ENCODE peak calls at places on chromosome 13, in seven cellular contexts. G, A, C, L, N, S and B are unnamed samples.

GRCh38 chr13:27264648-27265047 is 6.0 kb upstream of the RASL11A start:
- DNase-seq in G (no peak), A (no peak), C (no peak), L (no peak), N (no peak), S (no peak), B (no peak)

GRCh38 chr13:89865331-89865833 is 1482.1 kb upstream of the MIR17HG start:
- DNase-seq in G (no peak), A (no peak), C (no peak), L (peak; percentile 1), N (no peak), S (no peak), B (no peak)

GRCh38 chr13:100230813-100231575 is 142.1 kb downstream of the PCCA start:
- DNase-seq in G (no peak), A (no peak), C (no peak), L (no peak), N (no peak), S (no peak), B (peak; percentile 48)

GRCh38 chr13:110426745-110427144 is 119.7 kb downstream of the COL4A2 start:
- DNase-seq in G (peak; percentile 27), A (no peak), C (no peak), L (no peak), N (no peak), S (no peak), B (no peak)

GRCh38 chr13:38180670-38181069 is 169.0 kb upstream of the UFM1 start:
- DNase-seq in G (no peak), A (no peak), C (no peak), L (no peak), N (no peak), S (no peak), B (no peak)

GRCh38 chr13:21344662-21345176 is 114.4 kb downstream of the ZDHHC20 start:
- DNase-seq in G (no peak), A (no peak), C (no peak), L (no peak), N (no peak), S (no peak), B (no peak)

GRCh38 chr13:110421061-110421460 is 114.0 kb downstream of the COL4A2 start:
- DNase-seq in G (no peak), A (no peak), C (no peak), L (peak; percentile 58), N (no peak), S (no peak), B (no peak)

GRCh38 chr13:110575322-110576069 is 14.0 kb upstream of the RAB20 start:
- DNase-seq in G (no peak), A (no peak), C (no peak), L (no peak), N (no peak), S (peak; percentile 34), B (peak; percentile 89)

GRCh38 chr13:111940892-111941291 is 126.1 kb upstream of the SOX1 start:
- DNase-seq in G (no peak), A (no peak), C (no peak), L (no peak), N (no peak), S (no peak), B (peak; percentile 31)

GRCh38 chr13:100330662-100331061 is 241.8 kb downstream of the PCCA start:
- DNase-seq in G (no peak), A (no peak), C (no peak), L (peak; percentile 73), N (no peak), S (no peak), B (no peak)

GRCh38 chr13:52734075-52734623 is 5.5 kb downstream of the CNMD start:
- DNase-seq in G (no peak), A (no peak), C (no peak), L (no peak), N (no peak), S (no peak), B (no peak)

GRCh38 chr13:51632643-51633357 is 48.5 kb downstream of the WDFY2 start:
- DNase-seq in G (peak; percentile 98), A (no peak), C (no peak), L (no peak), N (no peak), S (no peak), B (peak; percentile 64)